ENCODE peak calls at places on chromosomes 3 and 15, in four cellular contexts. F, R, U and P are unnamed samples.
A peak's percentile ranks its signal among the peaks of the same experiment; 100 is the strongest.

GRCh38 chr3:122555275-122556071 is 8.6 kb downstream of the PARP9 start:
- DNase-seq in F (peak; percentile 57), R (no peak), U (peak; percentile 53), P (no peak)

GRCh38 chr15:70892912-70893560 is 410 bp downstream of the LRRC49 start:
- DNase-seq in U (peak; percentile 85), F (peak; percentile 79), R (no peak), P (no peak)

GRCh38 chr3:72894941-72895552 is 7.2 kb downstream of the GXYLT2 start:
- DNase-seq in F (no peak), U (no peak), R (no peak), P (no peak)

GRCh38 chr3:195931582-195932273 is 23.4 kb upstream of the TNK2 start:
- DNase-seq in F (no peak), U (no peak), R (no peak), P (no peak)

GRCh38 chr3:112375117-112375516 is 42.2 kb downstream of the CD200 start:
- DNase-seq in F (no peak), R (no peak), U (no peak), P (no peak)

GRCh38 chr15:52362497-52362896 is 66.9 kb upstream of the MYO5C start:
- DNase-seq in R (no peak), U (peak; percentile 74), F (peak; percentile 73), P (no peak)

GRCh38 chr3:105365171-105365535 is 1.6 kb upstream of the ALCAM start:
- DNase-seq in F (no peak), R (no peak), U (peak; percentile 50), P (no peak)

GRCh38 chr15:100627789-100628395 is 25.5 kb downstream of the ASB7 start:
- DNase-seq in U (peak; percentile 91), F (peak; percentile 82), R (no peak), P (peak; percentile 72)

GRCh38 chr3:133488785-133489367 is 84.6 kb upstream of the CDV3 start:
- DNase-seq in U (peak; percentile 87), F (peak; percentile 76), R (no peak), P (no peak)

GRCh38 chr15:71294636-71295241 is 179.5 kb downstream of the THSD4 start:
- DNase-seq in F (peak; percentile 91), R (no peak), U (peak; percentile 95), P (no peak)

GRCh38 chr3:195700319-195700718 is 20.5 kb upstream of the MUC20 start:
- DNase-seq in U (no peak), R (no peak), F (no peak), P (no peak)

GRCh38 chr3:173249457-173249856 is 108.4 kb upstream of the SPATA16 start:
- DNase-seq in R (no peak), U (no peak), F (no peak), P (no peak)

GRCh38 chr3:17515445-17516227 is 226.8 kb downstream of the TBC1D5 start:
- DNase-seq in U (peak; percentile 23), R (no peak), F (peak; percentile 62), P (no peak)

GRCh38 chr3:98199020-98199419 is 32.5 kb downstream of the OR5H15 start:
- DNase-seq in U (no peak), F (no peak), R (no peak), P (no peak)

GRCh38 chr3:73453676-73454075 is 171.1 kb downstream of the PDZRN3 start:
- DNase-seq in U (peak; percentile 51), F (peak; percentile 29), R (no peak), P (no peak)

GRCh38 chr3:55158345-55158744 is 230.5 kb upstream of the LRTM1 start:
- DNase-seq in F (no peak), R (no peak), U (no peak), P (no peak)

GRCh38 chr15:90883971-90884718 is at the start of gene FES:
- DNase-seq in U (peak; percentile 52), F (peak; percentile 46), R (peak; percentile 82), P (peak; percentile 59)

GRCh38 chr15:27655063-27655462 is 444.1 kb downstream of the OCA2 start:
- DNase-seq in U (no peak), F (no peak), R (no peak), P (no peak)

DNA sequence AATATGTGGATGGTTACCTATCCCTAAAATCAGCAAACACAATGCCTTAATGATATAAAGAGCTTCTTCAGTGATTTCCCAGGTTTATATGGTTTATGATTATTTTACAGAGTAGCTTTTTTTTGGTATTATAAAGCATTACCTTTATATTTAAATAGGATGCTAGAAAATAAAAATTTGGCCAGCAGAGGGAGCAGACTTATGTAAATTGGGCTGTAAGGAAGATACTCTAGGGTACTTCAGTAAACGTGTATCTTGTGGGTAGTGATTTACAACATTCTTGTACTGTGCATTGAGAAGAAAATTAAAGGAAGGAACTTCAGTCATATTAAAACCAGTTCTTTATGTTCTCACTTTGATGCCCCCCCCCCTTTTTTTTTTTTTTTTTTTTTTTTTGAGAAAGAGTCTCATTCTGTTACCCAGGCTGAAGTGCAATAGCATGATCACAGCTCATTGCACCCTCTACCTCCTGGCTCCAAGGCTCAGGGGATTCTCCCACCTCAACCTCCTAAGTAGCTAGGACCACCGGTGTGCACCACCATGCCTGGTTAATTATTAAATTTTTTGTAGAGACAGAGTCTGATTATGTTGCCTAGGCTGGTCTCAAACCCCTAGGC is 167.9 kb downstream of the BBX start:
- DNase-seq in F (peak; percentile 73), R (no peak), U (peak; percentile 86), P (no peak)
- TF ChIP-seq CTCF in F (peak; percentile 57), R (peak; percentile 63), U (peak; percentile 56), P (peak; percentile 60)

GRCh38 chr3:184361932-184362667 is 590 bp downstream of the POLR2H start:
- DNase-seq in R (no peak), U (peak; percentile 57), F (peak; percentile 38), P (peak; percentile 68)
- TF ChIP-seq CTCF in R (no peak), U (no peak), F (no peak), P (no peak)

DNA sequence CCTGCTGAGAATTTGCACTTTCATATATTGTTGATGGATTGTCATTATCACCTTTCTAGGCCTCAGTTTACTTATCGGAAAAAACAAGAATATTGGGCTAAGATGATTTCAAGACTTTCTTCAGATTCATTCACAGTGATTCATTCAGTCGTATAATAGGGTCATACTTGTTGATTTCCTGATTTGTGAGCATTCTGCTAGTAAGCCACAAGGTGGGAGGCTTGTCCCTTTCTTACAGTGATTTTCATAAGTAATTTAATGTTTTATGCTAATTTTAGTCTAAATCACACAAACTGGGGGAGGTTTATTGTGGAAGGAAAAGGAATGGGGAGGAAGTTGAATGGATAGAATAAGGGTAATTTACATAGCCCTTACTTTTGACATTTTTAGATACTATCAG is 126.8 kb upstream of the GOLGA6L4 start:
- DNase-seq in R (no peak), U (peak; percentile 68), F (peak; percentile 18), P (no peak)
- TF ChIP-seq CTCF in R (no peak), U (peak; percentile 49), F (peak; percentile 11), P (no peak)

GRCh38 chr3:10774129-10774670 is 41.8 kb upstream of the SLC6A11 start:
- DNase-seq in R (no peak), U (no peak), F (no peak), P (no peak)

GRCh38 chr3:10770547-10770946 is 45.5 kb upstream of the SLC6A11 start:
- DNase-seq in F (no peak), R (no peak), U (no peak), P (no peak)

GRCh38 chr3:10771486-10772225 is 44.4 kb upstream of the SLC6A11 start:
- DNase-seq in R (no peak), F (no peak), U (no peak), P (no peak)

GRCh38 chr3:10770981-10771380 is 45.0 kb upstream of the SLC6A11 start:
- DNase-seq in R (no peak), U (no peak), F (no peak), P (no peak)

GRCh38 chr3:10772230-10773161 is 43.5 kb upstream of the SLC6A11 start:
- DNase-seq in U (peak; percentile 8), R (no peak), F (no peak), P (no peak)
- TF ChIP-seq CTCF in U (peak; percentile 30), R (no peak), F (peak; percentile 2), P (no peak)

GRCh38 chr3:4711680-4711992 is 218.5 kb downstream of the ITPR1 start:
- DNase-seq in U (no peak), F (no peak), R (no peak), P (no peak)
- TF ChIP-seq CTCF in U (no peak), F (no peak), R (peak; percentile 58), P (no peak)

DNA sequence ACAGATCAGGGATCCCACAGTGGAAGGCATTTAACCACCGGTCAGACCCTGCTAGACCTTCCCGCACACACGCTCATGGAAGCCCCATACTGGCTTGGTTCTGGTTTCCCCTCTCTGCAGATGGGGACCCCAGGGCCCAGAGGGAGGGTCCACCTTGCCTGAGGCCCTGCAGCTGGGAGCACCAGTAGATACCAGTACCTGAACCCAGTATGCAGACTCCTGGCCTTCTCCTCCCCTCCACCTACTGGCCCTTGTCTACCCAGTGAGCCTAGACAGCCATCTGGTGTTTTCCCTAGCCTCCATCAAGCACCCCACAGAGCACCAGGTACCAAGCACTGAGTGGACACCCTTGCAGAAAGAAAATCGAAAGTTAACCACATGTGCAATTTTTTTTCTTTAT is 65.1 kb downstream of the MEGF11 start:
- DNase-seq in R (no peak), F (no peak), U (no peak), P (no peak)
- TF ChIP-seq CTCF in R (no peak), F (no peak), U (no peak), P (no peak)

GRCh38 chr3:75337226-75337900 is 326.8 kb upstream of the FRG2C start:
- DNase-seq in F (no peak), R (no peak), U (no peak), P (no peak)
- TF ChIP-seq CTCF in F (no peak), R (no peak), U (no peak), P (no peak)

GRCh38 chr15:96339662-96340347 is 9.3 kb downstream of the NR2F2 start:
- DNase-seq in R (no peak), F (no peak), U (peak; percentile 38), P (no peak)

GRCh38 chr15:96341465-96342142 is 11.1 kb downstream of the NR2F2 start:
- DNase-seq in F (no peak), R (no peak), U (peak; percentile 50), P (no peak)

GRCh38 chr15:96340348-96340610 is 9.8 kb downstream of the NR2F2 start:
- DNase-seq in U (no peak), F (no peak), R (no peak), P (no peak)

GRCh38 chr15:96342143-96342466 is 11.6 kb downstream of the NR2F2 start:
- DNase-seq in F (no peak), U (no peak), R (no peak), P (no peak)

DNA sequence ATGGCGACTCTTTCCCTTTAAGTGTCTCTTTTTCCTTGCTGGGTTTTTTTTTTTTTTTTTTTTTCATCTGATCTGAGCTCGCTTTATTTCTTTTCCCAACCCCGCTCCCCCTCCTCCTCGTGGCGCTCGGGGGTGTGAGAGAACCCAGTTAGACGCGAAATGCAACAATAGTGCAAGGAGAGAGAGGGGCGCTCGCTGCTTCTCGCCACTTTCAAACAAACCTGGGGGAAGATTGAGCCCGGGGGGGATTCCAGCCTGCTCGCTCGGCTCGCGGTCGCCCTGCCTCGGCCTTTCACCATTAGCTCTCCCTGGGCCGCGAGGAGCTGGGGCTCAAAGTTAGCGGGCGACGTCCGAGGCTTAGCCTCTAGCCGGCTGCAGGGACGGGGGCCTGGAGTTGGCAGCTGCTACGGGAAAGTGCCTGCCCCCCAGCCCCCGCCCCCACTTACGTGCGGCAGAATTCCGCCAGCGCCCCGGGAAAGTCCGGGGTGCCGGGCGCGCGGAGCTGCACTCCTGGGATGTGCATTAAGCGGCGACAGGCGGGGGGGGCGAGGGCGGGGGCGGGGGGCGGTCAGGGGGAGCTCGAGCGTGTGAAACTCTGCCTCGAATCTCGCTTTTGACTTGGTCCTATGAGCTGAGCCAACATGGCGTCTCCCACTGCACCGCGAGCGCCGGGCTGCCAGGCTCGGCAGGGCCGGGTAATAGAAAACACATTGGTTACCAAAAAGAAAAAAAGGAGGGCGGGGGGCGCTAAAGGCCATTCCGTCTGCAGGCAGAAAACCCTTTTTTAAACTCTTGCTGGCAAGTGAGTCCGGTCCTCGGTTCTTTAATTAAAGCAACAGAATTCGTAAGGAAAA is 10.3 kb downstream of the NR2F2 start:
- DNase-seq in F (peak; percentile 73), U (peak; percentile 71), R (no peak), P (no peak)
- TF ChIP-seq CTCF in F (no peak), U (no peak), R (no peak), P (no peak)